ENCODE peak calls at places on chromosomes 5 and 9, in six cellular contexts. One of them, this sample, is unnamed.

GRCh38 chr5:5886812-5887486 is 464.5 kb downstream of the ICE1 start:
- DNase-seq in progenitor cell of endocrine pancreas: peak; percentile 19
- DNase-seq in RPMI8226: peak; percentile 71
- DNase-seq in RCC 7860: no peak
- DNase-seq in effector memory CD8-positive, alpha-beta T cell: no peak
- DNase-seq in Calu3: peak; percentile 56
- DNase-seq in this sample: peak; percentile 89

GRCh38 chr9:88322906-88323566 is 65.2 kb upstream of the SPIN1 start:
- DNase-seq in RPMI8226: peak; percentile 12
- DNase-seq in progenitor cell of endocrine pancreas: no peak
- DNase-seq in RCC 7860: peak; percentile 50
- DNase-seq in Calu3: no peak
- DNase-seq in effector memory CD8-positive, alpha-beta T cell: peak; percentile 59
- DNase-seq in this sample: no peak

GRCh38 chr9:71675857-71676165 is 92.5 kb downstream of the CEMIP2 start:
- DNase-seq in RCC 7860: no peak
- DNase-seq in RPMI8226: no peak
- DNase-seq in Calu3: no peak
- DNase-seq in effector memory CD8-positive, alpha-beta T cell: no peak
- DNase-seq in progenitor cell of endocrine pancreas: no peak
- DNase-seq in this sample: no peak

GRCh38 chr9:109277451-109277850 is 43.4 kb downstream of the EPB41L4B start:
- DNase-seq in progenitor cell of endocrine pancreas: no peak
- DNase-seq in RCC 7860: no peak
- DNase-seq in effector memory CD8-positive, alpha-beta T cell: no peak
- DNase-seq in Calu3: no peak
- DNase-seq in RPMI8226: no peak
- DNase-seq in this sample: no peak

GRCh38 chr5:39314591-39314990 is 49.7 kb downstream of the C9 start:
- DNase-seq in effector memory CD8-positive, alpha-beta T cell: no peak
- DNase-seq in Calu3: no peak
- DNase-seq in RCC 7860: no peak
- DNase-seq in progenitor cell of endocrine pancreas: no peak
- DNase-seq in RPMI8226: no peak
- DNase-seq in this sample: no peak

GRCh38 chr5:105952875-105953274 is 1717.9 kb downstream of the EFNA5 start:
- DNase-seq in effector memory CD8-positive, alpha-beta T cell: no peak
- DNase-seq in Calu3: no peak
- DNase-seq in progenitor cell of endocrine pancreas: no peak
- DNase-seq in RCC 7860: no peak
- DNase-seq in RPMI8226: no peak
- DNase-seq in this sample: no peak

GRCh38 chr9:131677445-131678180 is 62.3 kb downstream of the RAPGEF1 start:
- DNase-seq in effector memory CD8-positive, alpha-beta T cell: no peak
- DNase-seq in progenitor cell of endocrine pancreas: no peak
- DNase-seq in Calu3: no peak
- DNase-seq in RPMI8226: peak; percentile 74
- DNase-seq in RCC 7860: no peak
- DNase-seq in this sample: no peak

GRCh38 chr9:82949203-82949602 is 113.7 kb downstream of the RASEF start:
- DNase-seq in Calu3: no peak
- DNase-seq in effector memory CD8-positive, alpha-beta T cell: no peak
- DNase-seq in RCC 7860: no peak
- DNase-seq in progenitor cell of endocrine pancreas: no peak
- DNase-seq in RPMI8226: no peak
- DNase-seq in this sample: no peak

GRCh38 chr9:5843450-5844249 is 10.7 kb upstream of the ERMP1 start:
- DNase-seq in RPMI8226: no peak
- DNase-seq in Calu3: no peak
- DNase-seq in progenitor cell of endocrine pancreas: no peak
- DNase-seq in effector memory CD8-positive, alpha-beta T cell: no peak
- DNase-seq in RCC 7860: peak; percentile 22
- DNase-seq in this sample: no peak

GRCh38 chr9:69346596-69347390 is 21.8 kb downstream of the ENTREP1 start:
- DNase-seq in progenitor cell of endocrine pancreas: no peak
- DNase-seq in Calu3: no peak
- DNase-seq in RCC 7860: no peak
- DNase-seq in effector memory CD8-positive, alpha-beta T cell: no peak
- DNase-seq in RPMI8226: no peak
- DNase-seq in this sample: no peak

GRCh38 chr5:43038523-43038989 is 1.6 kb downstream of the ANXA2R start:
- DNase-seq in RPMI8226: peak; percentile 74
- DNase-seq in progenitor cell of endocrine pancreas: no peak
- DNase-seq in RCC 7860: peak; percentile 38
- DNase-seq in effector memory CD8-positive, alpha-beta T cell: peak; percentile 26
- DNase-seq in Calu3: peak; percentile 50
- DNase-seq in this sample: no peak

GRCh38 chr5:165014439-165014838 is 1509.0 kb downstream of the MAT2B start:
- DNase-seq in progenitor cell of endocrine pancreas: no peak
- DNase-seq in RPMI8226: no peak
- DNase-seq in effector memory CD8-positive, alpha-beta T cell: no peak
- DNase-seq in RCC 7860: no peak
- DNase-seq in Calu3: no peak
- DNase-seq in this sample: no peak

GRCh38 chr5:73853091-73853490 is 227.1 kb downstream of the ARHGEF28 start:
- DNase-seq in Calu3: peak; percentile 61
- DNase-seq in RPMI8226: no peak
- DNase-seq in progenitor cell of endocrine pancreas: no peak
- DNase-seq in RCC 7860: no peak
- DNase-seq in effector memory CD8-positive, alpha-beta T cell: no peak
- DNase-seq in this sample: no peak

GRCh38 chr9:136107953-136108647 is 10.6 kb downstream of the TMEM250 start:
- DNase-seq in progenitor cell of endocrine pancreas: no peak
- DNase-seq in RCC 7860: no peak
- DNase-seq in RPMI8226: no peak
- DNase-seq in effector memory CD8-positive, alpha-beta T cell: no peak
- DNase-seq in Calu3: no peak
- DNase-seq in this sample: no peak

GRCh38 chr5:32027717-32028321 is 146.3 kb downstream of the GOLPH3 start:
- DNase-seq in progenitor cell of endocrine pancreas: no peak
- DNase-seq in RCC 7860: peak; percentile 92
- DNase-seq in Calu3: peak; percentile 39
- DNase-seq in effector memory CD8-positive, alpha-beta T cell: no peak
- DNase-seq in RPMI8226: no peak
- DNase-seq in this sample: no peak

GRCh38 chr5:126973193-126973592 is 57.2 kb downstream of the MARCHF3 start:
- DNase-seq in progenitor cell of endocrine pancreas: no peak
- DNase-seq in RPMI8226: no peak
- DNase-seq in Calu3: no peak
- DNase-seq in effector memory CD8-positive, alpha-beta T cell: no peak
- DNase-seq in RCC 7860: no peak
- DNase-seq in this sample: no peak

GRCh38 chr9:20754556-20754955 is 70.5 kb downstream of the FOCAD start:
- DNase-seq in effector memory CD8-positive, alpha-beta T cell: no peak
- DNase-seq in RCC 7860: no peak
- DNase-seq in RPMI8226: no peak
- DNase-seq in progenitor cell of endocrine pancreas: no peak
- DNase-seq in Calu3: no peak
- DNase-seq in this sample: no peak

GRCh38 chr9:115593587-115594091 is 475.7 kb upstream of the TNC start:
- DNase-seq in Calu3: peak; percentile 27
- DNase-seq in RCC 7860: peak; percentile 66
- DNase-seq in progenitor cell of endocrine pancreas: no peak
- DNase-seq in effector memory CD8-positive, alpha-beta T cell: no peak
- DNase-seq in RPMI8226: peak; percentile 13
- DNase-seq in this sample: no peak

GRCh38 chr9:73038613-73039012 is 85.8 kb upstream of the ALDH1A1 start:
- DNase-seq in RCC 7860: no peak
- DNase-seq in Calu3: peak; percentile 2
- DNase-seq in progenitor cell of endocrine pancreas: no peak
- DNase-seq in RPMI8226: no peak
- DNase-seq in effector memory CD8-positive, alpha-beta T cell: no peak
- DNase-seq in this sample: no peak

GRCh38 chr5:58077387-58077786 is 382.5 kb downstream of the PLK2 start:
- DNase-seq in RCC 7860: no peak
- DNase-seq in progenitor cell of endocrine pancreas: no peak
- DNase-seq in Calu3: no peak
- DNase-seq in RPMI8226: no peak
- DNase-seq in effector memory CD8-positive, alpha-beta T cell: no peak
- DNase-seq in this sample: no peak

GRCh38 chr9:88773627-88774244 is 217.5 kb upstream of the S1PR3 start:
- DNase-seq in RPMI8226: no peak
- DNase-seq in RCC 7860: no peak
- DNase-seq in progenitor cell of endocrine pancreas: no peak
- DNase-seq in Calu3: no peak
- DNase-seq in effector memory CD8-positive, alpha-beta T cell: no peak
- DNase-seq in this sample: no peak

GRCh38 chr5:171310816-171311697 is 2.0 kb downstream of the TLX3 start:
- DNase-seq in Calu3: no peak
- DNase-seq in progenitor cell of endocrine pancreas: no peak
- DNase-seq in RPMI8226: no peak
- DNase-seq in effector memory CD8-positive, alpha-beta T cell: no peak
- DNase-seq in RCC 7860: no peak
- DNase-seq in this sample: peak; percentile 65

GRCh38 chr5:137273511-137273910 is 225.6 kb downstream of the SPOCK1 start:
- DNase-seq in RPMI8226: no peak
- DNase-seq in effector memory CD8-positive, alpha-beta T cell: no peak
- DNase-seq in progenitor cell of endocrine pancreas: no peak
- DNase-seq in Calu3: no peak
- DNase-seq in RCC 7860: peak; percentile 74
- DNase-seq in this sample: no peak

GRCh38 chr9:21682981-21683380 is 119.5 kb upstream of the MTAP start:
- DNase-seq in RCC 7860: peak; percentile 58
- DNase-seq in progenitor cell of endocrine pancreas: no peak
- DNase-seq in effector memory CD8-positive, alpha-beta T cell: no peak
- DNase-seq in RPMI8226: no peak
- DNase-seq in Calu3: no peak
- DNase-seq in this sample: no peak

This sample was measured in H1.